ENCODE peak calls at places on chromosomes 13 and 19, in four cellular contexts. A is endodermal cell, M is tibial artery, I is tibial nerve. F is an unnamed sample. For H3K4me1, the result is how much of the 10 kb centered on the place peaks cover.

GRCh38 chr13:21075303-21076264 is 14.2 kb upstream of the LATS2 start:
- DNase-seq in M (peak), A (peak), I (peak), F (no peak)

GRCh38 chr19:55333870-55334269 is 5.8 kb upstream of the KMT5C start:
- DNase-seq in A (peak), I (no peak), M (no peak), F (no peak)

GRCh38 chr13:94318418-94318817 is 161.1 kb downstream of the DCT start:
- DNase-seq in M (no peak), A (no peak), I (no peak), F (no peak)

GRCh38 chr19:35346193-35347052 is 1.3 kb upstream of the FFAR1 start:
- DNase-seq in I (peak), M (peak), A (peak), F (no peak)

GRCh38 chr19:835201-835810 is 5.5 kb upstream of the PRTN3 start:
- DNase-seq in M (no peak), I (no peak), A (no peak), F (no peak)

GRCh38 chr19:33631628-33631995 is 9.9 kb downstream of the CHST8 start:
- DNase-seq in A (no peak), M (no peak), I (no peak), F (no peak)

GRCh38 chr13:98222081-98222554 is 45.0 kb upstream of the RNF113B start:
- DNase-seq in A (peak), I (no peak), M (no peak), F (no peak)

GRCh38 chr19:45464861-45465427 is 2.9 kb upstream of the FOSB start:
- DNase-seq in M (no peak), A (peak), I (no peak), F (no peak)

GRCh38 chr19:33387351-33388230 is 14.1 kb downstream of the CEBPG start:
- DNase-seq in A (no peak), I (no peak), M (no peak), F (no peak)

GRCh38 chr13:48843630-48844380 is 131.9 kb upstream of the FNDC3A start:
- DNase-seq in I (no peak), A (no peak), M (no peak), F (no peak)

GRCh38 chr13:98112456-98112855 is 30.4 kb upstream of the FARP1 start:
- DNase-seq in I (no peak), M (no peak), A (no peak), F (no peak)

GRCh38 chr13:110528371-110528770 is 33.2 kb downstream of the RAB20 start:
- DNase-seq in M (peak), I (peak), A (no peak), F (no peak)

GRCh38 chr13:59356607-59357006 is 807.1 kb downstream of the DIAPH3 start:
- DNase-seq in I (peak), A (no peak), M (peak), F (peak)

GRCh38 chr19:32361574-32362317 is 16.3 kb downstream of the ZNF507 start:
- DNase-seq in I (no peak), A (no peak), M (no peak), F (no peak)

GRCh38 chr13:60654405-60654804 is 257.4 kb downstream of the TDRD3 start:
- DNase-seq in A (peak), I (peak), M (no peak), F (peak)

GRCh38 chr19:30180691-30181090 is 191.5 kb upstream of the ZNF536 start:
- DNase-seq in I (no peak), A (no peak), M (no peak), F (no peak)

GRCh38 chr13:44972956-44973581 is 16.2 kb downstream of the NUFIP1 start:
- DNase-seq in M (no peak), A (no peak), I (no peak), F (no peak)

GRCh38 chr13:45518525-45519235 is 53.9 kb downstream of the COG3 start:
- DNase-seq in I (no peak), M (no peak), A (no peak), F (no peak)

GRCh38 chr13:44934724-44935123 is 54.5 kb downstream of the NUFIP1 start:
- DNase-seq in M (no peak), A (no peak), I (no peak), F (no peak)

GRCh38 chr19:35901055-35901644 is 810 bp upstream of the NFKBID start:
- DNase-seq in I (no peak), A (no peak), M (no peak), F (no peak)

GRCh38 chr19:45824041-45824471 is 8.9 kb upstream of the RSPH6A start:
- DNase-seq in A (peak), I (no peak), M (no peak), F (peak)

GRCh38 chr13:23600534-23600933 is 30.3 kb downstream of the TNFRSF19 start:
- DNase-seq in M (no peak), I (no peak), A (no peak), F (no peak)

GRCh38 chr13:27270594-27271520 is at the start of gene RASL11A:
- DNase-seq in A (peak), I (peak), M (peak), F (peak)

GRCh38 chr13:30504081-30504480 is 38.3 kb upstream of the HMGB1 start:
- DNase-seq in I (no peak), M (no peak), A (no peak), F (no peak)

GRCh38 chr13:83515267-83515666 is 367.0 kb downstream of the SLITRK1 start:
- DNase-seq in M (no peak), I (no peak), A (no peak), F (no peak)

GRCh38 chr13:111354789-111355188 is 34.3 kb downstream of the TEX29 start:
- DNase-seq in M (no peak), A (no peak), I (no peak), F (no peak)

GRCh38 chr13:29969286-29969685 is 118.9 kb upstream of the UBL3 start:
- DNase-seq in I (no peak), M (no peak), A (no peak), F (no peak)

GRCh38 chr19:33110201-33110910 is 21.6 kb upstream of the WDR88 start:
- DNase-seq in I (no peak), M (no peak), A (no peak), F (no peak)

GRCh38 chr13:90594694-90595093 is 752.8 kb upstream of the MIR17HG start:
- DNase-seq in I (no peak), A (no peak), M (no peak), F (no peak)

GRCh38 chr13:85503797-85504196 is 295.4 kb downstream of the SLITRK6 start:
- DNase-seq in I (no peak), A (no peak), M (no peak), F (no peak)

GRCh38 chr19:3276341-3276799 is 51.9 kb downstream of the CELF5 start:
- DNase-seq in A (peak), I (no peak), M (no peak), F (peak)

GRCh38 chr13:113305208-113305607 is 8.2 kb downstream of the LAMP1 start:
- DNase-seq in A (no peak), I (no peak), M (no peak), F (no peak)

GRCh38 chr19:27776020-27776419 is 1436.9 kb downstream of the UQCRFS1 start:
- DNase-seq in M (no peak), A (peak), I (no peak), F (peak)

DNA sequence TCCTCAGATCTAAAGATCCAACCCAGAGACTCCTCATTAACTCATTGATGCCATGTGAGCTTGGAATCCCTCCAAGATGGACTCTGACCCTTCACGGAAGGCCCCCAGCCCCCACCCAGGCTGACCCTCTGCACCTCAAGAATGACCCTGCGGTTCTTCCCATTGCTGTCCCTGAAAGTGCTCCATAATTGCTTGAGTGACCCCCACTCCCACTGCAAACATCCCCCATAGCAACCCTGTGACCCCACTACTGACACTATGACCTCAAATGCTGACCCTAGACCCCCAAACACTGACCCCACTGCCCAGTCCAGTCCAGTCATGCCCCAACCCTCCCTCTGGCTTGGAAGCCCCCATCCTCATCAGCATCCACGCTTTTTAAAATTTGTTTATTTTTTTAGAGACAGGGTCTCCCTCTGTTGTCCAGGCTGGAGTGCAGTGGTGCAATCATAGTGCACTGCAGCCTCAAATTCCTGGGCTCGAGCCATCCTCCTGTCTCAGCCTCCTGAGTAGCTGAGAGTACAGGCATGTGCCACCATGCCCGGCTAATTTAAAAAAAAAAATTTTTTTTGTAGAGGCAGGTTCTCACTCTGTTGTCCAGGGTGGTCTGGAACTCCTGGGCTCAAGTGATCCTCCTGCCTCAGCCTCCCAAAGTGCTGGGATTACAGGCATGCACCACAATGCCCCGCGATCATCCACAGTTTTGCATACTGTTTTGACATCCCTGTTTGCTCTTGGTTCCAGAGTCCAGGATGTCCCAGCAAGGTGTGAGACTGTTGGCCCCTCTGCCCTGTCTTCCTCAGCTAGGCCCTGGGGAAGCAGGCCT is 855 bp downstream of the LYL1 start:
- DNase-seq in A (no peak), M (no peak), I (no peak), F (no peak)
- H3K4me3 ChIP-seq in A (no peak), M (peak), I (peak), F (peak)

GRCh38 chr19:39408392-39409206 is 2.0 kb downstream of the ZFP36 start:
- DNase-seq in M (no peak), A (peak), I (peak), F (no peak)
- H3K4me1 ChIP-seq in M (under half), A (under half), I (under half), F (under half)

GRCh38 chr19:12791345-12792047 is at the start of gene JUNB:
- DNase-seq in I (peak), A (peak), M (peak), F (peak)
- TF ChIP-seq CTCF in I (peak), A (peak), M (no peak), F (no peak)

DNA sequence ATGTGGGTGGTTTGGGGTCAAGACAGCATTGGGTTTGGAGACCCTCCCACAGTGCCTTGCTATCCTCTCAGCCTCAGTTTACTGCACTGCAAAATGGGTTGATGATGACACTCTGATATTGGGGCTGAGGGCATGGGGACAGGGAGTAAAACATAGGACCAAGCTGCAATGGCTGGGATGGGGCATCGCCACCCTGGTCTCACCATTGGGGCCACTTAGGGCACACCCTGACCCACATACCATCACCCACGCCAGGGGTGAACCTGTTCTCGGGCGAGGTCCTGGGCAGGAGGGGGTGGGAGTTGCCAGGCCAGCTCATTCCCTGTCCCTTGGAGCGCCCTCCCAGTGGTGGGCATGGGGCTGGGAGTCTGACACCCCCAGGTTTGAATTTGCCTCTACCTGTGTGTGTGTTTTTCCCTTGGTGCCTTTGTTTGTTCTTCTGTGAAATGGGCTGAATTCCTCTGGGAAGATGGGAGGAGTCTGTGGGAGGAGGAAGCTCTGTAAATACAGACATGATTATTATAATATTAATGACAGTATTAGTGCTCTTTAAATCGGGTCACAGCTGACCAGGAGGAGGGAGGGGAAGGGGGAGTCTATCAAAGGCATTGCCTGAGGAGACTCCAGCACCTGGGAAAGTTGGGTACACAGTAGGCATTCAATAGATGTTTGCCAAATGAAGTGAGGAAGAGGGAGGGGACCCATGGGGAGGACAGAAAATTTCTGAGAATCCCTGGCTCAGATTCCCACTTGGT is 2.2 kb upstream of the FCHO1 start:
- DNase-seq in I (no peak), A (no peak), M (no peak), F (no peak)
- H3K4me3 ChIP-seq in I (no peak), A (no peak), M (no peak), F (no peak)

GRCh38 chr19:2050991-2051770 is at the start of gene MKNK2:
- DNase-seq in M (peak), A (peak), I (peak), F (peak)
- H3K4me1 ChIP-seq in M (half or more), A (under half), I (half or more), F (under half)

F was measured in BE2C.